ENCODE peak calls at places on chromosomes 2 and 18, in four cellular contexts. C, U, Q and Y are unnamed samples.

GRCh38 chr2:238895901-238896600 is 48.2 kb downstream of the TWIST2 start:
- DNase-seq in C (peak), U (no peak), Q (peak), Y (peak)

GRCh38 chr2:19802088-19802806 is 99.5 kb downstream of the TTC32 start:
- DNase-seq in C (peak), U (no peak), Q (no peak), Y (peak)

GRCh38 chr2:31319391-31320175 is 85.6 kb downstream of the EHD3 start:
- DNase-seq in C (no peak), U (no peak), Q (peak), Y (no peak)

GRCh38 chr18:63140038-63140450 is 179.5 kb downstream of the BCL2 start:
- DNase-seq in C (no peak), U (no peak), Q (no peak), Y (no peak)

GRCh38 chr2:42569116-42569711 is 782 bp downstream of the MTA3 start:
- DNase-seq in C (no peak), U (no peak), Q (peak), Y (no peak)

GRCh38 chr2:7118606-7119503 is 201.6 kb downstream of the RNF144A start:
- DNase-seq in C (no peak), U (no peak), Q (peak), Y (no peak)

GRCh38 chr2:58702302-58702696 is 461.2 kb upstream of the FANCL start:
- DNase-seq in C (peak), U (no peak), Q (no peak), Y (peak)

GRCh38 chr2:158234497-158234896 is 132.8 kb downstream of the UPP2 start:
- DNase-seq in C (no peak), U (no peak), Q (no peak), Y (no peak)

GRCh38 chr18:63150942-63151421 is 168.6 kb downstream of the BCL2 start:
- DNase-seq in C (no peak), U (no peak), Q (no peak), Y (no peak)

GRCh38 chr2:240236217-240237111 is 96.0 kb upstream of the OTOS start:
- DNase-seq in C (no peak), U (peak), Q (peak), Y (no peak)

GRCh38 chr2:122179492-122180070 is 424.1 kb downstream of the TSN start:
- DNase-seq in C (no peak), U (no peak), Q (no peak), Y (no peak)

GRCh38 chr2:147632193-147632592 is 212.6 kb upstream of the ACVR2A start:
- DNase-seq in C (no peak), U (no peak), Q (no peak), Y (no peak)

GRCh38 chr2:215828528-215829184 is 184.7 kb downstream of the MREG start:
- DNase-seq in C (no peak), U (no peak), Q (peak), Y (peak)

GRCh38 chr18:51762373-51762772 is 564.9 kb upstream of the MEX3C start:
- DNase-seq in C (no peak), U (no peak), Q (no peak), Y (no peak)

GRCh38 chr2:133293544-133294270 is 274.6 kb downstream of the NCKAP5 start:
- DNase-seq in C (peak), U (no peak), Q (no peak), Y (no peak)

GRCh38 chr2:112958428-112959108 is 19.2 kb upstream of the IL36G start:
- DNase-seq in C (no peak), U (no peak), Q (no peak), Y (no peak)

GRCh38 chr2:134140251-134140661 is 113.6 kb upstream of the MGAT5 start:
- DNase-seq in C (no peak), U (no peak), Q (no peak), Y (no peak)

GRCh38 chr2:70956141-70956540 is 20.4 kb downstream of the ATP6V1B1 start:
- DNase-seq in C (no peak), U (no peak), Q (no peak), Y (no peak)

GRCh38 chr2:52934920-52935640 is 832.5 kb upstream of the CHAC2 start:
- DNase-seq in C (no peak), U (no peak), Q (no peak), Y (no peak)

GRCh38 chr2:52933878-52934277 is 833.7 kb upstream of the CHAC2 start:
- DNase-seq in C (no peak), U (no peak), Q (no peak), Y (no peak)

GRCh38 chr2:52936029-52936428 is 831.6 kb upstream of the CHAC2 start:
- DNase-seq in C (no peak), U (no peak), Q (no peak), Y (no peak)

GRCh38 chr2:52931660-52932059 is 835.9 kb upstream of the CHAC2 start:
- DNase-seq in C (no peak), U (no peak), Q (no peak), Y (no peak)

GRCh38 chr2:52934354-52934898 is 833.2 kb upstream of the CHAC2 start:
- DNase-seq in C (peak), U (no peak), Q (no peak), Y (peak)
- TF ChIP-seq CTCF in C (no peak), U (no peak), Q (no peak), Y (no peak)

DNA sequence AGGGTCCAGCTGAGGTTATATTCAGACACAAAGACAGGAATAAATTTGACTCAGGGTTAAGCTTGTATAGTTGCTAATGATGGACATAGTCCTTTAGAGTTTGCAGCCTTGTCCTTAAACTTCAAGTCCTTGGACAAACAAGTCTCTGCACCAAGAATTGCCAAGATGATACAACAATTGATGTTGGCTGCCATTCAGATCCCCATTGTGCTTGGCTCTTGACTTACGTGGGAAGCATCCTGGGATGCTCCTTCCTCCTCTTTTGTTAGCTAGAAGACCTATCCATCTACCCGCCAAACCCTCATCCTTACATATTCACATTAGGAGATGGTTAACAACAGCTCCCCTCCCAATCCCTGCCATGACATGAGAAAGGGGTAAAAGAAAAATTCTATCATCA is 115.6 kb downstream of the RDH14 start:
- DNase-seq in C (no peak), U (no peak), Q (no peak), Y (no peak)
- TF ChIP-seq CTCF in C (no peak), U (no peak), Q (no peak), Y (no peak)

DNA sequence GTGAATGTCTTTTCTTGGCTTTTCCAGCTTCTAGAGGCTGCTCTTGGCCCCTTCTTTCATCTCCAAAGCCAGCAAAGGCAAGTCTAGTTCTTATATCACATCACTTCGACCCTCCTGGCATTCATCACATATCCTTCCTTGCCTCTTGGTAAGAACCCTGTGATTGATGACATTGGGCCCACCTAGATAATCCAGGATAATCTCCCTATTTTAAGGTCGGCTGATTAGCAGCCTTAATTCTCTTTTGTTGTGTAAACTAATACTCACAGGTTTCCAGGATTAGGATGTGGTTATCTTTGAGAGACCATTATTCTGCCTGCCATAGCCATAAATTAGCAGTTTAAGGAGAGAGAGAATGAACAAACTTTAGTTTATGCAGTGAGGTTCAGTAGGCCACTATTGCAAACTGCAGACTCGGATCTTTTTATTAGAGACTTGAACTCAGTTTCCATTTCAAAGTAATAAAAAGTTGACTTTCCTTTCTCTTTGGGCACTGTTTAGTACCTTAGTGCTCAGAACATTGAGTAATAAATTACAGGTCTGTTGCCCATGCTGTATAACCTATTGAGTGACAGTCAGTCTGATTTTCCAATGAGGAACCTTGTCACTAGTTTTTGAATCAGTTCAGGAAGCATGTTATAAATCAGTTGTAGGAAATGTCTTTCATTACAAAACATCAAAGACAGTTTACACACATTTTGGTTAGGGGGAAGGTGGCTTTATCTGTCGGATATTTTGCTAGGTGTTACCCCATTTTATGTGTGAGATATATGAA is 4.5 kb downstream of the NDUFV2 start:
- DNase-seq in C (no peak), U (no peak), Q (no peak), Y (no peak)
- TF ChIP-seq CTCF in C (no peak), U (no peak), Q (no peak), Y (no peak)

GRCh38 chr2:73232471-73233153 is 427 bp downstream of the PRADC1 start:
- DNase-seq in C (no peak), U (no peak), Q (no peak), Y (peak)
- TF ChIP-seq CTCF in C (no peak), U (no peak), Q (no peak), Y (no peak)

GRCh38 chr18:46623541-46623940 is 33.5 kb downstream of the LOXHD1 start:
- DNase-seq in C (no peak), U (no peak), Q (no peak), Y (no peak)

GRCh38 chr18:46624127-46624526 is 32.9 kb downstream of the LOXHD1 start:
- DNase-seq in C (no peak), U (no peak), Q (no peak), Y (no peak)

GRCh38 chr18:46621871-46622270 is 35.1 kb downstream of the LOXHD1 start:
- DNase-seq in C (no peak), U (no peak), Q (no peak), Y (no peak)

GRCh38 chr18:46622451-46622850 is 34.6 kb downstream of the LOXHD1 start:
- DNase-seq in C (no peak), U (no peak), Q (no peak), Y (no peak)

DNA sequence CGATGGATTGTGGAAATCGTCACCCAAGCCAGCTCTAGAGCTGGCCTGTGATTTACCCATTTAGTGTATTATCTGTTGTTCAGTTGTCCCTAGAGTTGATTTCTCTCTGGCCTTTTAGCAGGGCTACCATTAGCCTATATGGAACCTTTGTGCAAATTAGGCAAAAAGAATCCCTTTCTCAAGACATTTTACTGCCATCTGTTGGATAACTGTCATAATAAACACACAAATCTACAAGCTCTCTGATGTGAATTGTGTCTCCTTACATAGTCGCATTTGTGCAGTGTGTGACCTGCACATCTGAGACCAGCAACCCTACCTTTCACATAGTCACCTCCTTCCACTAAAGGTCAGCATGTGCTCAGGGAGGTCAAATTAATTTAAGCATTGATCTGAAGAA is 34.0 kb downstream of the LOXHD1 start:
- DNase-seq in C (no peak), U (no peak), Q (no peak), Y (no peak)
- TF ChIP-seq CTCF in C (no peak), U (no peak), Q (no peak), Y (peak)

GRCh38 chr2:120177011-120177621 is 46.1 kb downstream of the TMEM185B start:
- DNase-seq in C (no peak), U (no peak), Q (peak), Y (no peak)
- TF ChIP-seq CTCF in C (no peak), U (no peak), Q (no peak), Y (no peak)

GRCh38 chr2:160275646-160276045 is 75.6 kb upstream of the ITGB6 start:
- DNase-seq in C (no peak), U (no peak), Q (no peak), Y (no peak)

GRCh38 chr2:160278101-160278888 is 78.2 kb upstream of the ITGB6 start:
- DNase-seq in C (no peak), U (no peak), Q (no peak), Y (no peak)

GRCh38 chr2:160281213-160281612 is 81.1 kb upstream of the ITGB6 start:
- DNase-seq in C (no peak), U (no peak), Q (no peak), Y (no peak)

GRCh38 chr2:160279813-160280465 is 79.9 kb upstream of the ITGB6 start:
- DNase-seq in C (no peak), U (no peak), Q (no peak), Y (no peak)

GRCh38 chr2:160278889-160279196 is 78.8 kb upstream of the ITGB6 start:
- DNase-seq in C (no peak), U (no peak), Q (no peak), Y (no peak)
- TF ChIP-seq CTCF in C (peak), U (peak), Q (peak), Y (peak)

GRCh38 chr2:171346723-171347104 is 87.1 kb downstream of the METTL8 start:
- DNase-seq in C (no peak), U (no peak), Q (no peak), Y (no peak)

GRCh38 chr2:171345971-171346722 is 87.6 kb downstream of the METTL8 start:
- DNase-seq in C (no peak), U (no peak), Q (no peak), Y (no peak)

GRCh38 chr2:171347591-171348032 is 86.2 kb downstream of the METTL8 start:
- DNase-seq in C (peak), U (no peak), Q (no peak), Y (peak)

GRCh38 chr2:171348056-171348455 is 85.7 kb downstream of the METTL8 start:
- DNase-seq in C (no peak), U (no peak), Q (no peak), Y (no peak)

GRCh38 chr2:171347158-171347557 is 86.6 kb downstream of the METTL8 start:
- DNase-seq in C (no peak), U (no peak), Q (no peak), Y (no peak)
- TF ChIP-seq CTCF in C (no peak), U (no peak), Q (peak), Y (no peak)

DNA sequence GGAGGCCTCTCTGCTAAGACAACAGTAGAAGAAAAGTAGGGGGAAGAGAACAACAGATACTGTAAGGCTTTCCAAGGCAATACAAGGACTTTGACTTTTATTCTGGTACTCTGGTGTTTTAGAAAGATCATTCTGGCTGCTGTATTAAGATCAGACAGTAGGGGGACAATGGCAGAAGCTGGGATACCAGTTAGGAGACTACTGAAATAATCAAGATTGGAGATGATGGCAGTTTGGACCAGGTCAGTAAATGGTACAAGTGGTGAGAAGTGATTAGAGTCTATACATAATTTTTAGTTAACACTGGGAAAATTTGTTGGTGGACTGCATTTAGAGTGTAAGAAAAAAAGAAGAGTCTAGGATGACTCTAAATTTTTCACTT is 139.7 kb downstream of the ROCK1 start:
- DNase-seq in C (no peak), U (no peak), Q (no peak), Y (no peak)
- TF ChIP-seq CTCF in C (peak), U (peak), Q (peak), Y (peak)